ENCODE peak calls at places on chromosomes 12 and 14, in ten cellular contexts. K, F, B, M, A, H, W, I, C and J are unnamed samples.

GRCh38 chr12:107515446-107515958 is 170.1 kb upstream of the PWP1 start:
- DNase-seq in W (no peak), C (no peak), K (peak), A (no peak), B (peak), F (peak), H (no peak), M (no peak), I (peak), J (peak)

GRCh38 chr14:32764131-32764530 is 174.5 kb upstream of the NPAS3 start:
- DNase-seq in I (peak), B (no peak), F (no peak), M (no peak), H (no peak), W (no peak), K (no peak), A (no peak), C (no peak), J (no peak)

GRCh38 chr14:33618361-33619095 is 332.3 kb downstream of the EGLN3 start:
- DNase-seq in M (no peak), F (no peak), C (no peak), H (no peak), B (no peak), W (no peak), I (no peak), K (no peak), A (no peak), J (no peak)

GRCh38 chr12:52213541-52214420 is 19.3 kb upstream of the KRT7 start:
- DNase-seq in K (peak), B (peak), H (no peak), M (peak), F (peak), W (peak), C (peak), A (peak), I (no peak), J (peak)

GRCh38 chr14:61699092-61699491 is 3.8 kb downstream of the HIF1A start:
- DNase-seq in I (no peak), A (no peak), F (no peak), M (no peak), C (no peak), W (no peak), B (no peak), K (no peak), H (no peak), J (peak)

GRCh38 chr12:79296128-79296527 is 394.6 kb downstream of the PAWR start:
- DNase-seq in I (no peak), M (no peak), W (no peak), C (no peak), H (no peak), B (no peak), F (no peak), A (no peak), K (no peak), J (no peak)

GRCh38 chr12:46491548-46491947 is 119.0 kb upstream of the SLC38A2 start:
- DNase-seq in F (no peak), C (no peak), K (no peak), I (no peak), M (no peak), H (no peak), W (no peak), B (no peak), A (no peak), J (no peak)

GRCh38 chr14:75339059-75339458 is 60.4 kb downstream of the FOS start:
- DNase-seq in I (peak), C (no peak), W (no peak), K (no peak), A (no peak), H (no peak), M (no peak), B (no peak), F (no peak), J (no peak)

GRCh38 chr14:22650960-22651521 is 6.9 kb upstream of the OR6J1 start:
- DNase-seq in K (peak), W (no peak), I (no peak), C (no peak), A (no peak), M (no peak), F (no peak), B (peak), H (no peak), J (no peak)

GRCh38 chr12:49872381-49872780 is 29.5 kb upstream of the BCDIN3D start:
- DNase-seq in C (no peak), I (no peak), A (no peak), B (no peak), F (no peak), H (no peak), K (no peak), W (no peak), M (peak), J (no peak)

GRCh38 chr12:82883396-82884360 is 197.0 kb downstream of the TMTC2 start:
- DNase-seq in H (no peak), W (peak), C (no peak), M (no peak), F (no peak), B (no peak), K (no peak), I (no peak), A (no peak), J (no peak)

GRCh38 chr14:95533391-95533821 is 1.4 kb upstream of the GLRX5 start:
- DNase-seq in C (no peak), I (no peak), B (no peak), M (no peak), F (no peak), A (peak), K (no peak), W (peak), H (no peak), J (no peak)

GRCh38 chr12:42296503-42297109 is 29.3 kb downstream of the ZCRB1 start:
- DNase-seq in C (no peak), A (peak), W (peak), K (no peak), M (no peak), F (no peak), I (no peak), B (no peak), H (no peak), J (no peak)

GRCh38 chr14:73452341-73453191 is 5.8 kb downstream of the NUMB start:
- DNase-seq in B (peak), M (no peak), F (peak), C (no peak), K (no peak), H (no peak), W (no peak), I (peak), A (no peak), J (peak)

GRCh38 chr12:124992874-124993567 is 424 bp upstream of the BRI3BP start:
- DNase-seq in H (no peak), F (peak), A (peak), K (peak), I (no peak), M (no peak), W (peak), B (peak), C (peak), J (peak)

GRCh38 chr12:110270125-110270962 is 10.7 kb upstream of the ATP2A2 start:
- DNase-seq in M (no peak), H (peak), K (no peak), B (no peak), F (peak), C (no peak), W (peak), I (no peak), A (peak), J (peak)

GRCh38 chr12:103886398-103886797 is 43.8 kb upstream of the HSP90B1 start:
- DNase-seq in I (no peak), W (no peak), C (no peak), K (no peak), F (no peak), B (no peak), M (no peak), H (no peak), A (no peak), J (no peak)

GRCh38 chr14:68790656-68791077 is 2.2 kb downstream of the ZFP36L1 start:
- DNase-seq in H (peak), B (peak), I (no peak), A (no peak), M (no peak), W (no peak), C (no peak), K (no peak), F (no peak), J (peak)

GRCh38 chr14:104139460-104140212 is 1.2 kb downstream of the KIF26A start:
- DNase-seq in F (no peak), A (no peak), K (no peak), W (peak), H (no peak), I (no peak), B (no peak), M (peak), C (no peak), J (no peak)

GRCh38 chr14:44798386-44799242 is 163.1 kb downstream of the KLHL28 start:
- DNase-seq in H (no peak), B (no peak), K (no peak), W (no peak), F (no peak), C (no peak), A (peak), I (no peak), M (no peak), J (no peak)

GRCh38 chr14:36655963-36656768 is 5.5 kb upstream of the PAX9 start:
- DNase-seq in I (no peak), M (no peak), A (peak), C (peak), F (no peak), K (peak), W (peak), H (no peak), B (peak), J (no peak)

GRCh38 chr12:66740257-66740656 is 61.4 kb upstream of the GRIP1 start:
- DNase-seq in M (no peak), I (no peak), C (no peak), W (no peak), F (no peak), H (no peak), A (no peak), K (no peak), B (no peak), J (no peak)

GRCh38 chr14:96096639-96097610 is 57.8 kb downstream of the C14orf132 start:
- DNase-seq in M (peak), C (no peak), H (peak), B (no peak), A (no peak), K (no peak), F (no peak), I (no peak), W (no peak), J (no peak)

GRCh38 chr12:104738371-104738710 is 219.7 kb downstream of the SLC41A2 start:
- DNase-seq in K (no peak), A (no peak), I (no peak), B (no peak), W (no peak), M (no peak), H (no peak), F (no peak), C (no peak), J (no peak)

GRCh38 chr12:107818984-107819383 is 44.5 kb downstream of the ASCL4 start:
- DNase-seq in W (no peak), F (no peak), B (no peak), M (no peak), K (no peak), C (no peak), H (no peak), A (no peak), I (peak), J (no peak)

GRCh38 chr12:23631991-23632390 is 317.5 kb downstream of the SOX5 start:
- DNase-seq in I (no peak), M (no peak), K (no peak), W (peak), C (no peak), A (peak), F (no peak), H (no peak), B (no peak), J (no peak)

GRCh38 chr12:29796823-29797263 is 13.1 kb upstream of the TMTC1 start:
- DNase-seq in A (peak), B (no peak), H (peak), W (no peak), I (peak), K (peak), F (peak), C (no peak), M (no peak), J (no peak)

GRCh38 chr12:125684968-125685790 is 619.9 kb downstream of the AACS start:
- DNase-seq in B (no peak), M (no peak), W (no peak), I (no peak), H (no peak), F (no peak), C (no peak), A (no peak), K (no peak), J (no peak)

GRCh38 chr14:94046696-94047250 is 20.6 kb downstream of the OTUB2 start:
- DNase-seq in M (peak), F (no peak), A (no peak), C (no peak), B (no peak), K (no peak), W (no peak), H (peak), I (no peak), J (no peak)

GRCh38 chr12:139585-139984 is 73.0 kb downstream of the IQSEC3 start:
- DNase-seq in K (no peak), A (peak), H (no peak), I (no peak), F (no peak), M (no peak), B (no peak), W (peak), C (no peak), J (no peak)

GRCh38 chr12:46442239-46442638 is 69.7 kb upstream of the SLC38A2 start:
- DNase-seq in F (no peak), A (no peak), K (no peak), B (no peak), C (no peak), H (no peak), I (no peak), W (no peak), M (no peak), J (no peak)